ENCODE peak calls at places on chromosomes 7 and 10, in six cellular contexts. One of them, this sample, is unnamed.

GRCh38 chr7:41219276-41219675 is 483.6 kb downstream of the INHBA start:
- DNase-seq in gastrocnemius medialis: no peak
- DNase-seq in psoas muscle: no peak
- DNase-seq in IMR-90: peak; percentile 85
- DNase-seq in tibial nerve: no peak
- DNase-seq in GM12865: no peak
- DNase-seq in this sample: peak; percentile 68

GRCh38 chr10:75208177-75208576 is 2.4 kb upstream of the VDAC2 start:
- DNase-seq in IMR-90: peak; percentile 90
- DNase-seq in tibial nerve: no peak
- DNase-seq in gastrocnemius medialis: no peak
- DNase-seq in psoas muscle: no peak
- DNase-seq in GM12865: no peak
- DNase-seq in this sample: peak; percentile 81

GRCh38 chr10:59708816-59709471 is 706 bp downstream of the SLC16A9 start:
- DNase-seq in gastrocnemius medialis: peak; percentile 18
- DNase-seq in tibial nerve: no peak
- DNase-seq in GM12865: peak; percentile 44
- DNase-seq in psoas muscle: peak; percentile 16
- DNase-seq in IMR-90: no peak
- DNase-seq in this sample: no peak

GRCh38 chr7:73577627-73578341 is 595 bp downstream of the TBL2 start:
- DNase-seq in GM12865: peak; percentile 30
- DNase-seq in psoas muscle: no peak
- DNase-seq in tibial nerve: peak; percentile 8
- DNase-seq in gastrocnemius medialis: no peak
- DNase-seq in IMR-90: no peak
- DNase-seq in this sample: no peak

GRCh38 chr10:104440221-104440620 is 86.6 kb downstream of the CFAP58 start:
- DNase-seq in GM12865: no peak
- DNase-seq in IMR-90: peak; percentile 33
- DNase-seq in psoas muscle: no peak
- DNase-seq in gastrocnemius medialis: no peak
- DNase-seq in tibial nerve: no peak
- DNase-seq in this sample: peak; percentile 57

GRCh38 chr10:109898666-109899577 is 24.4 kb downstream of the XPNPEP1 start:
- DNase-seq in GM12865: no peak
- DNase-seq in tibial nerve: peak; percentile 75
- DNase-seq in gastrocnemius medialis: peak; percentile 43
- DNase-seq in psoas muscle: no peak
- DNase-seq in IMR-90: peak; percentile 55
- DNase-seq in this sample: peak; percentile 77

GRCh38 chr10:47309403-47310089 is 9.5 kb downstream of the GDF10 start:
- DNase-seq in gastrocnemius medialis: no peak
- DNase-seq in tibial nerve: no peak
- DNase-seq in psoas muscle: no peak
- DNase-seq in IMR-90: no peak
- DNase-seq in GM12865: no peak
- DNase-seq in this sample: no peak

GRCh38 chr7:141495057-141495456 is 56.2 kb upstream of the AGK start:
- DNase-seq in psoas muscle: no peak
- DNase-seq in GM12865: no peak
- DNase-seq in gastrocnemius medialis: no peak
- DNase-seq in tibial nerve: no peak
- DNase-seq in IMR-90: no peak
- DNase-seq in this sample: no peak

GRCh38 chr7:112144284-112145059 is 61.7 kb downstream of the DOCK4 start:
- DNase-seq in psoas muscle: no peak
- DNase-seq in tibial nerve: no peak
- DNase-seq in IMR-90: peak; percentile 17
- DNase-seq in GM12865: no peak
- DNase-seq in gastrocnemius medialis: no peak
- DNase-seq in this sample: peak; percentile 29

GRCh38 chr7:36794689-36795088 is 70.4 kb upstream of the AOAH start:
- DNase-seq in tibial nerve: no peak
- DNase-seq in GM12865: no peak
- DNase-seq in gastrocnemius medialis: no peak
- DNase-seq in IMR-90: no peak
- DNase-seq in psoas muscle: no peak
- DNase-seq in this sample: no peak

GRCh38 chr7:159020987-159021386 is 123.7 kb downstream of the VIPR2 start:
- DNase-seq in gastrocnemius medialis: no peak
- DNase-seq in IMR-90: no peak
- DNase-seq in psoas muscle: no peak
- DNase-seq in tibial nerve: no peak
- DNase-seq in GM12865: no peak
- DNase-seq in this sample: no peak

GRCh38 chr10:74949843-74950765 is 123.7 kb downstream of the KAT6B start:
- DNase-seq in GM12865: no peak
- DNase-seq in gastrocnemius medialis: no peak
- DNase-seq in IMR-90: peak; percentile 16
- DNase-seq in psoas muscle: no peak
- DNase-seq in tibial nerve: no peak
- DNase-seq in this sample: no peak

GRCh38 chr7:140571537-140572122 is 69.0 kb downstream of the DENND2A start:
- DNase-seq in tibial nerve: no peak
- DNase-seq in psoas muscle: no peak
- DNase-seq in GM12865: no peak
- DNase-seq in gastrocnemius medialis: peak; percentile 10
- DNase-seq in IMR-90: peak; percentile 41
- DNase-seq in this sample: peak; percentile 33

GRCh38 chr7:32941996-32942782 is 15.1 kb upstream of the FKBP9 start:
- DNase-seq in gastrocnemius medialis: peak; percentile 38
- DNase-seq in psoas muscle: peak; percentile 77
- DNase-seq in GM12865: peak; percentile 53
- DNase-seq in IMR-90: peak; percentile 32
- DNase-seq in tibial nerve: peak; percentile 46
- DNase-seq in this sample: peak; percentile 53

GRCh38 chr10:11149499-11149898 is 131.8 kb downstream of the CELF2 start:
- DNase-seq in tibial nerve: no peak
- DNase-seq in IMR-90: no peak
- DNase-seq in gastrocnemius medialis: no peak
- DNase-seq in GM12865: no peak
- DNase-seq in psoas muscle: no peak
- DNase-seq in this sample: no peak

GRCh38 chr7:69412331-69413146 is 185.7 kb upstream of the AUTS2 start:
- DNase-seq in IMR-90: no peak
- DNase-seq in psoas muscle: peak; percentile 50
- DNase-seq in GM12865: peak; percentile 78
- DNase-seq in gastrocnemius medialis: peak; percentile 33
- DNase-seq in tibial nerve: peak; percentile 42
- DNase-seq in this sample: peak; percentile 51

GRCh38 chr7:74464931-74465906 is 11.5 kb downstream of the GTF2IRD1 start:
- DNase-seq in IMR-90: no peak
- DNase-seq in GM12865: no peak
- DNase-seq in tibial nerve: no peak
- DNase-seq in gastrocnemius medialis: no peak
- DNase-seq in psoas muscle: no peak
- DNase-seq in this sample: no peak

GRCh38 chr10:93995598-93996271 is 2.0 kb downstream of the PLCE1 start:
- DNase-seq in tibial nerve: no peak
- DNase-seq in psoas muscle: no peak
- DNase-seq in gastrocnemius medialis: no peak
- DNase-seq in IMR-90: peak; percentile 68
- DNase-seq in GM12865: no peak
- DNase-seq in this sample: peak; percentile 47

GRCh38 chr10:98074315-98074911 is 44.0 kb upstream of the CRTAC1 start:
- DNase-seq in gastrocnemius medialis: no peak
- DNase-seq in GM12865: no peak
- DNase-seq in IMR-90: peak; percentile 21
- DNase-seq in tibial nerve: no peak
- DNase-seq in psoas muscle: no peak
- DNase-seq in this sample: peak; percentile 16

GRCh38 chr7:5424689-5425506 is 1.3 kb upstream of the TNRC18 start:
- DNase-seq in psoas muscle: peak; percentile 69
- DNase-seq in tibial nerve: peak; percentile 58
- DNase-seq in GM12865: no peak
- DNase-seq in IMR-90: peak; percentile 33
- DNase-seq in gastrocnemius medialis: no peak
- DNase-seq in this sample: peak; percentile 47

GRCh38 chr10:117503170-117503885 is 39.2 kb upstream of the EMX2 start:
- DNase-seq in tibial nerve: no peak
- DNase-seq in psoas muscle: no peak
- DNase-seq in gastrocnemius medialis: no peak
- DNase-seq in GM12865: peak; percentile 44
- DNase-seq in IMR-90: no peak
- DNase-seq in this sample: peak; percentile 18

GRCh38 chr10:101139421-101139911 is 8.4 kb downstream of the TLX1 start:
- DNase-seq in GM12865: no peak
- DNase-seq in psoas muscle: no peak
- DNase-seq in gastrocnemius medialis: no peak
- DNase-seq in tibial nerve: no peak
- DNase-seq in IMR-90: no peak
- DNase-seq in this sample: peak; percentile 16

GRCh38 chr7:125382401-125382800 is 452.8 kb upstream of the POT1 start:
- DNase-seq in tibial nerve: no peak
- DNase-seq in IMR-90: no peak
- DNase-seq in gastrocnemius medialis: no peak
- DNase-seq in GM12865: no peak
- DNase-seq in psoas muscle: no peak
- DNase-seq in this sample: no peak

GRCh38 chr7:125386211-125386610 is 456.6 kb upstream of the POT1 start:
- DNase-seq in psoas muscle: no peak
- DNase-seq in tibial nerve: no peak
- DNase-seq in GM12865: no peak
- DNase-seq in IMR-90: no peak
- DNase-seq in gastrocnemius medialis: no peak
- DNase-seq in this sample: no peak

DNA sequence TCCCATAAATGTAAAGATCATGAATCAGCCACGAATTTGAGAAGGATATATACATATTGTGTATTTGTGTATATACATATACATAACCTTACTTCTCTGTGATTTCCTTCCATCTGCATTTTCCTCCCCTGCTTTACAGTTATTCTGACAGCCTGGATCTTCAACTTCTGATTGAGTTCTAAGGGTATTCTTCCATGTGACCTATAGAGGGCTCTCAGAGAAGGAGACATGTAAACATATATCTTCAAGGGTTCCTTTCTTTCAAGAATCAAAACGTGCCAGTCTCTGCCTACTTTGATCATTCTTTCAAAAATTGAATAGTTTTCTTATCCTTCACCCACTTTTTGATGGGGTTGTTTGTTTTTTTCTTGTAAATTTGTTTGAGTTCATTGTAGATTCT is 453.7 kb upstream of the POT1 start:
- DNase-seq in tibial nerve: no peak
- DNase-seq in GM12865: no peak
- DNase-seq in gastrocnemius medialis: no peak
- DNase-seq in psoas muscle: no peak
- DNase-seq in IMR-90: no peak
- DNase-seq in this sample: no peak
- TF ChIP-seq CTCF in tibial nerve: no peak
- TF ChIP-seq CTCF in GM12865: no peak
- TF ChIP-seq CTCF in gastrocnemius medialis: no peak
- TF ChIP-seq CTCF in psoas muscle: no peak
- TF ChIP-seq CTCF in IMR-90: no peak
- TF ChIP-seq CTCF in this sample: no peak

DNA sequence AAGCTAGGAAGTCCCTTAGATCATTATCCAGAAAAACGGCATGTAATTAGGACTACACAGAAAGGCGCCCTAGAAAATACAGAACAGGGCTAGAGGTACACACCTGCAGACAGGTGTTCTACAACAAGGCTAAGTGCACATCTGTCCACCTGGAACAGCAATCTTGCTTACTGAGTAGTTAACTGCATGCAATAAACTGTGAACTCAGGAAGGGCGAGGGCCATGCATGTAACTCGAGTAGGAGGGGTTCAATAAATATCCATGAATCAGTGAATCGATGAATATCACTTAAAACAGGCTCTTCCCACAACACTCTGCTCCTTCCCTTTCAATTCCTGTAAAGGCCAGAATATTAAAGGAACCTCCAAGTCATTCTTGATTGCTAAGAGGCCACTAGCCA is 22.0 kb downstream of the FAM171A1 start:
- DNase-seq in psoas muscle: no peak
- DNase-seq in GM12865: no peak
- DNase-seq in IMR-90: no peak
- DNase-seq in tibial nerve: no peak
- DNase-seq in gastrocnemius medialis: no peak
- DNase-seq in this sample: no peak
- H3K4me3 ChIP-seq in psoas muscle: peak overlapping the region; percentile 42
- H3K4me3 ChIP-seq in GM12865: no peak overlapping the region
- H3K4me3 ChIP-seq in IMR-90: no peak overlapping the region
- H3K4me3 ChIP-seq in tibial nerve: peak overlapping the region; percentile 31
- H3K4me3 ChIP-seq in gastrocnemius medialis: no peak overlapping the region
- H3K4me3 ChIP-seq in this sample: peak overlapping the region; percentile 33

DNA sequence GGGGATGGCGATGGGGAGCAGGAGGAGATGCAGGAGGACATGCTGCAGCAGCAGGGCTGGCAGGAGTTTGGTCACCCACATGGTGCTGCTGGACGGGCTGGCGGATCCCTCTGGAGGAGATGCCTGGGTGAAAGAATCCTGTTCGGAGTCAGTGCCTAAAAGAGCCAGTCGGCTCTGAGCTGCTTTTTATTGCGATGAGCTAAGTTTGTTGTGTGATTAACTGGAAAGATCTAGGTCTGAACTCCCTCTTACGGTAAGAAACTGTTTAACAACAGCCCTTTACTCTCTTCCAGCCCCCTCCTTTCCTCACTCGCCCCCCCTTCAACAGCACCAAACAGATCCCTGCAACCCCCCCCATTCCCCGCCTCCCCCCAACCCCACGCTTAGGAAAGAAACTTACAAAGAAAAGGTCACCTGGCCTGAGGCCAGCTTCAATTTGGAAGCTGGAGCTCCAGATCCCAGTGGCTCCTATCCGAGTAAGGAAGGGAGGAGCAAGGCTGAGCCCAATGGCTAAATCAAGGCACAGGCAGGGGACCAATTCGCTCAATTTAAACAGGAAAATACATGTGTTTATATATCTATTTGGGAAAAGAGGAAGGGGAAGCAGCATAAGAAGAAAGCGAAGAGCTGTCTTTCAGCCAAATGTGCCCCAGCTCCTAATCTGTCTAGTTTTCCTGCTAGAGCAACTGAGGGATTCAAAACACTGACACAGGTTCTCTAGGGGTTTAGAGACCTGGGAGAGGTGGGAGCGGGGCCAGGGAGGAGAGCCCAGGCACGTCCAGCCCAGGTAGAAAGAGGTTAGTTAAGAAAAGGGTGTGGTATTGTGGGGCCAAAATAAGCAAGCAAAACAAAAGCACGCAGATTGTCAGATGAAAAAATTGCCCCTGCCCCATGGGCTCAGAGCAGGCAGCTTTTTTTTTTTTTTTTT is at the start of gene HGF:
- DNase-seq in psoas muscle: peak; percentile 58
- DNase-seq in IMR-90: peak; percentile 87
- DNase-seq in tibial nerve: peak; percentile 66
- DNase-seq in gastrocnemius medialis: peak; percentile 7
- DNase-seq in GM12865: no peak
- DNase-seq in this sample: peak; percentile 87
- TF ChIP-seq CTCF in psoas muscle: no peak
- TF ChIP-seq CTCF in IMR-90: peak; percentile 48
- TF ChIP-seq CTCF in tibial nerve: no peak
- TF ChIP-seq CTCF in gastrocnemius medialis: no peak
- TF ChIP-seq CTCF in GM12865: no peak
- TF ChIP-seq CTCF in this sample: peak; percentile 38

DNA sequence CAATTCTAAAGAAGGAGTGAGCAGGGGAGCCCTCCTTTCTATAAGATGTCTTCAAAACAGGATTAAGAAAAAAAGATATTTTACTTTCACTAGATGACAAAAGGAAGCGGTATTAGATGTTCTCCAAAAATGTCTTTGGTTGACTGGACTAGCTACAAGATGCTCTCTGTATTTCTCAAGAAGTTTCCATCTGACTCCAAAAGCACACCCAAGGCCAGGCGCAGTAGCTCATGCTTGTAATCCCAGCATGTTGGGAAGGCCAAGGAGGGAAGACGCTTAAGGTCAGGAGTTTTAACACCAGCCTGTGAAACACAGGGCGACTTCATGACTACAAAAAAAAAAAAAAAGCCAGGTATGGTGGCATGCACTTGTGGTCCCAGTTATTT is 84.5 kb downstream of the PIP4K2A start:
- DNase-seq in gastrocnemius medialis: no peak
- DNase-seq in tibial nerve: no peak
- DNase-seq in IMR-90: no peak
- DNase-seq in psoas muscle: no peak
- DNase-seq in GM12865: peak; percentile 80
- DNase-seq in this sample: no peak
- H3K4me3 ChIP-seq in gastrocnemius medialis: no peak overlapping the region
- H3K4me3 ChIP-seq in tibial nerve: no peak overlapping the region
- H3K4me3 ChIP-seq in IMR-90: no peak overlapping the region
- H3K4me3 ChIP-seq in psoas muscle: no peak overlapping the region
- H3K4me3 ChIP-seq in GM12865: peak overlapping the region; percentile 41
- H3K4me3 ChIP-seq in this sample: no peak overlapping the region

This sample was measured in fibroblast of mammary gland.